ENCODE peak calls at places on chromosomes 1 and 21, in six cellular contexts. G, P, J, Q, K and V are unnamed samples.

GRCh38 chr1:78145105-78145580 is 99.4 kb downstream of the GIPC2 start:
- DNase-seq in P (peak), Q (peak), G (no peak), K (no peak), J (peak), V (peak)

GRCh38 chr1:180098242-180098995 is 56.2 kb upstream of the QSOX1 start:
- DNase-seq in P (peak), J (peak), G (peak), K (no peak), Q (no peak), V (peak)

GRCh38 chr1:25066731-25067520 is 136.8 kb upstream of the RUNX3 start:
- DNase-seq in K (peak), J (no peak), G (no peak), Q (peak), P (no peak), V (no peak)

GRCh38 chr1:201916649-201917249 is 28.1 kb downstream of the SHISA4 start:
- DNase-seq in K (no peak), P (peak), Q (peak), J (peak), G (no peak), V (peak)

GRCh38 chr1:28955930-28956552 is 41.7 kb downstream of the EPB41 start:
- DNase-seq in G (no peak), K (no peak), P (no peak), J (no peak), Q (no peak), V (no peak)

GRCh38 chr1:203556047-203556851 is 62.3 kb downstream of the OPTC start:
- DNase-seq in Q (no peak), G (peak), K (no peak), J (peak), P (no peak), V (peak)

GRCh38 chr1:84668185-84668584 is 22.1 kb downstream of the SSX2IP start:
- DNase-seq in K (no peak), G (no peak), P (no peak), J (no peak), Q (no peak), V (peak)

GRCh38 chr1:179881642-179882252 is 338 bp upstream of the TOR1AIP1 start:
- DNase-seq in J (peak), G (peak), Q (no peak), K (no peak), P (no peak), V (peak)

GRCh38 chr1:89484097-89485038 is 40.3 kb upstream of the LRRC8B start:
- DNase-seq in P (no peak), Q (no peak), K (no peak), G (no peak), J (no peak), V (no peak)

GRCh38 chr21:25960423-25960822 is 210.1 kb downstream of the APP start:
- DNase-seq in Q (no peak), J (no peak), G (no peak), P (no peak), K (no peak), V (peak)

GRCh38 chr1:88783145-88783544 is 99.1 kb downstream of the PKN2 start:
- DNase-seq in Q (no peak), P (no peak), J (no peak), K (no peak), G (no peak), V (no peak)

GRCh38 chr1:83497563-83497962 is 501.4 kb downstream of the TTLL7 start:
- DNase-seq in K (no peak), J (no peak), Q (no peak), G (no peak), P (no peak), V (peak)

GRCh38 chr1:1001057-1001630 is 1.2 kb upstream of the HES4 start:
- DNase-seq in G (no peak), P (no peak), J (no peak), Q (no peak), K (peak), V (no peak)

GRCh38 chr1:242673652-242674051 is 149.2 kb upstream of the PLD5 start:
- DNase-seq in K (no peak), P (no peak), Q (no peak), J (no peak), G (no peak), V (no peak)

GRCh38 chr1:189429610-189430009 is 1048.1 kb downstream of the BRINP3 start:
- DNase-seq in G (no peak), K (no peak), P (peak), J (no peak), Q (no peak), V (peak)

DNA sequence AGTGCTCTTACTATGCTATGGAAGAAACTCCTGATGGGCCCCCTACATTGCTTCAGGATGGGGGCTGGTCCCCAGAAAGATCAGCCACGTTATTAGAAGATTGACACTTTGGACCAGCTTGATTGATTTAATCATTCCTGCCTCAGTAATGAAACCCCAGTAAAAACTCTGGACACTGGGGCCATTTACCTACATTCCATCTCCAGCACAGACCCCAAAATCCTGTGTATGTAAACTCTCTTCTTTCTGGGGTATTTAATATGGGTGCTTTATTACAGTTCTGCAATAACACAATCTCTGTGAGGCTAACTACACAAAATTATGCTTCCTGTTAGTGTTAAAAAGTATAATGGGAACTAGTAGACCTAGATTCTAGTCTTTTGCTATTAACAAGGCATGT is 96.6 kb downstream of the KCNK1 start:
- DNase-seq in G (no peak), Q (no peak), J (no peak), P (no peak), K (no peak), V (no peak)
- H3K4me3 ChIP-seq in G (no peak), Q (no peak), J (no peak), P (no peak), K (no peak), V (no peak)

GRCh38 chr1:18198240-18198639 is 90.6 kb downstream of the IGSF21 start:
- DNase-seq in Q (no peak), J (no peak), G (no peak), P (no peak), K (no peak), V (no peak)

GRCh38 chr1:18199462-18199861 is 91.9 kb downstream of the IGSF21 start:
- DNase-seq in Q (no peak), G (no peak), P (no peak), K (no peak), J (no peak), V (no peak)

GRCh38 chr1:18201997-18202719 is 94.6 kb downstream of the IGSF21 start:
- DNase-seq in G (no peak), Q (no peak), K (no peak), J (no peak), P (no peak), V (no peak)

GRCh38 chr1:18200918-18201317 is 93.3 kb downstream of the IGSF21 start:
- DNase-seq in K (no peak), G (no peak), J (no peak), P (no peak), Q (no peak), V (no peak)

DNA sequence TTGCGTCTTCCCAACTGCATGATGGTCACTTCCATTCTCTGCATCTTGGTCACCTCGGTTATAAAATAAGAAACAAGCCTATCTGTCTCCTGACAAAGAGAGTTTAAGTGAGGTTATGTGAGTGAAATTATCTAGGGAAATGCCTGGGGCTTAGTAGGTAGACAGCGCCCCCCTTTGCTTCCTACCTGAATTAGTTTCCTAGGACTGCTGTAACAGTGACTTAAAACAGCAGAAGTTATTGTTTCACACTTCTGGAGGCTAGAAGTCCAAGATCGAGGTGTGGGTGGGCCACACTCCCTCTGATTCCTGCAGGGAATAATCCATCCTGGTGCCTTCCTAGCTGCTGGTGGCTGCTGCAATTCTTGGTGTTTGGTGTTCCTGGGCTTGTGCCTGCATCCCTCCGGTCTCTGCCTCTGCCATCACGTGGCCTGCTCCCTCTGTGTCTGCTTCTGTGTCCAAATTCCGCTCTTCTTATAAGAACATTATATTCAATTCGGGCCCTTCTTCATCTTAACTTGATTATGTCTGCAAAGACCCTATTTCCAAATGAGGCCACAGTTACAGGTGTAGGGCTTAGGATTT is 92.6 kb downstream of the IGSF21 start:
- DNase-seq in K (no peak), P (no peak), G (no peak), Q (no peak), J (no peak), V (no peak)
- TF ChIP-seq CTCF in K (no peak), P (no peak), G (no peak), Q (no peak), J (no peak), V (no peak)

DNA sequence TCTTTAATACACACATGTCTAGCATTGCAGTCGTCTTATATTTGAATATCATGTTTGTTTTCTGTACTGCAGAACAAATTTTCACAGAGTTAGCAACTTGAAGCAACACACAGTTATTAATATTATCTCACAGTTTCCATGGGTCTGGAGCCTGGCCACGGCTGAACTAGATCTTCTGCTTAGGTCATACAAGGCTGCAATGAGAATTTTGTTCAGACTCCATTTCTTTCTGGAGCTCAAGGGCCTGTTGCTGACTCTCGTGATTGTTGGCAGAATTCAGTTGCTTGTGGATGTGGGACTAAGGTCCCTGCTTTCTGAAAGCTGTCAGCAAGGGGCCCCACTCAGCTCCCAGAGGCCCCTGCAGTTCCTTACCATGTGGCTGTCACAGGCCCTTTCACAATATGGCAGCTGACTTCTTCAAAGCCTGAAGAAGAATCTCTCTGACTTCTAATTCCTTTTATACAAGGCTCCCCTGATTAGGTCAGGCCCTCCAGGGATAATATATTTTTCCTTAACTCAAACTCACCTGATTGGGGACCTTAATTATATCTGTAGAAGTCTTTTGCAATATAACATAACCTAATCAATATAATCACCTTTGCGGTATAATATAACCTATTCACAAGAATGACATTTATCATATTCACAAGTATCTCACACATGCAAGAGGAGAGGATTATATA is 296.3 kb downstream of the NFIA start:
- DNase-seq in J (no peak), K (no peak), Q (no peak), G (no peak), P (no peak), V (no peak)
- H3K4me3 ChIP-seq in J (no peak), K (no peak), Q (no peak), G (no peak), P (no peak), V (no peak)

GRCh38 chr1:14366361-14367018 is 232.0 kb upstream of the KAZN start:
- DNase-seq in K (no peak), G (no peak), Q (no peak), P (no peak), J (no peak), V (no peak)
- TF ChIP-seq CTCF in K (no peak), G (no peak), Q (no peak), P (no peak), J (peak), V (no peak)

GRCh38 chr1:161121042-161121441 is 3.1 kb downstream of the NIT1 start:
- DNase-seq in K (no peak), G (no peak), P (no peak), J (no peak), Q (no peak), V (no peak)

GRCh38 chr1:161117681-161118581 is at the start of the genes NIT1 and PFDN2:
- DNase-seq in J (no peak), Q (peak), P (peak), K (peak), G (no peak), V (peak)

GRCh38 chr1:161119017-161119378 is 1.1 kb downstream of the NIT1 start:
- DNase-seq in K (no peak), Q (no peak), J (no peak), G (no peak), P (no peak), V (peak)

GRCh38 chr1:161121838-161122237 is 3.9 kb downstream of the NIT1 start:
- DNase-seq in J (no peak), G (no peak), Q (no peak), P (no peak), K (no peak), V (no peak)

GRCh38 chr1:161119379-161120061 is 1.6 kb downstream of the NIT1 start:
- DNase-seq in Q (no peak), P (peak), J (no peak), G (no peak), K (no peak), V (peak)
- H3K4me3 ChIP-seq in Q (peak), P (peak), J (no peak), G (no peak), K (no peak), V (peak)

GRCh38 chr1:98205291-98206017 is 284.6 kb upstream of the DPYD start:
- DNase-seq in Q (no peak), K (no peak), P (peak), J (no peak), G (no peak), V (peak)
- TF ChIP-seq CTCF in Q (no peak), K (no peak), P (no peak), J (no peak), G (no peak), V (no peak)

DNA sequence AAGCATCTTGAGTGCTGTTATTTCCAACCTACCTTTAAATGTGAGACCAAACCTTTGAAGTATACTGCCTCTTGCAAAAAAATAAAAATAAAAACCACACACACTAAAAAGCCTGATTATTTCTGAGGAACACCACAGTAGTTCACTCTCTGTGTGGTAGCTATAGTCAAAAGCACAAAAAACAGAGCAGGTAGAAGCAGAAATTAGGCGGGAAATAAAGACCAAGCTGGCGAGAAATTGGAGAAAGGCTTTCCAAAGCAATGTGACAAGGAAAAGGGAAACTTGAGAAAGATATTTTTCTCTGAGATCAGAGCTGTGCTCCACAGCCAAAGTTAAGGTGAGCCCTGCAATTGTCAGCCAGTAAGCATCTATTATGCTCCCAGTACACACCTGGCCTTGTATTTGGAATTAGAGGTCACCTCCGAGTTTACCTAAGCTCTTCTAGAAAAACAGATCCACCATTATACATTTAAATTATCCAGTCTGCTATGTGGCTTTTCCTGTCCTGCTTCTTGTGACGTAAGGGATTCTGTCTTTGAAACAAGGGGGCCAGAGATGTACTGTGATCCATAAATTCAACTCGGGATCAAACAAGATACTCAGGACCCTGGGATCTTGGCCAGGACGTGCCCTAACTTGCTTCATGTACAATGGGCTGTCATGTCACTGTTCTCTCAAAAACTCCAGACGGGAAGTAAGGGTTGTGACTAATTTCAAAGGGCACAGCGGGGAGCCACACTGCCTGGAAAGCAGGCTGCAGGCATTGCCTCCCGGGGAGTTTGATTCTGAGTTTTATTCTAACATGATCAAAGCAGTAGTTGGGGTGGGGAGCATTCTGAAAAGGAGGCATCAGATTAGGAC is 39.8 kb upstream of the RAB4A start:
- DNase-seq in G (no peak), Q (no peak), P (peak), K (no peak), J (no peak), V (no peak)
- H3K4me3 ChIP-seq in G (no peak), Q (no peak), P (no peak), K (no peak), J (no peak), V (no peak)

DNA sequence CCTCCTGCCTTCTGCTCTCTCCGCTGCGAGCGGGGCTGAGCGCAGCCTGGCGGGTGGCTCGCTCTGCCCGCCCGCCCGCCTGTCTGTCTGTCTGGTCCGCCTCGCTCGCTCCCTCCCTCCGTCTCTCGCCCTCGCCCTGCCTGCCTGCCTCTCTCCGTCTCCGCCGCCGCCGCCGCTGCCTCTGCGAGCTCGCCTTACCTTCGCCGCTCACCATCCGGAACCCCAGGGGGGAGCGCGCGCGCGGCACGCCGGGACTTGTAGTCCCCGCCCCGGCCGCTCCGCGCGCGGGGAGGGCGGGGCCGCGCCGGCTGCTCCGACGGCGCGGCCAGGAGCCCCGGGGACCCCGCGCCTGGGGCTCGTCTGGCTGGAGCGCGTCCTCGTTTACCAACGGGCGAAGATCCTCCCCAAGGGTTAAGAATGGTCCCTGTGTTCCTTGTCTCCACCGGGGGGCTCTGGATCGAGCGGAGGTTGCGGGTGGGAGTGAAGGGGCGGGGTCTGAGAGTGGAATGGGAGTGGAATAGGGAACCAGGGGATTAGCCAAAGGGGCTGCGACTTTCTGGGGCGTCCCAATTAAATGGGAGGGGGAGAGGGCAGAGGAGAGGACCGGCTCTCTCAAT is at the start of gene AHDC1:
- DNase-seq in G (no peak), P (peak), Q (peak), J (peak), K (peak), V (peak)
- TF ChIP-seq CTCF in G (peak), P (no peak), Q (no peak), J (no peak), K (peak), V (no peak)

DNA sequence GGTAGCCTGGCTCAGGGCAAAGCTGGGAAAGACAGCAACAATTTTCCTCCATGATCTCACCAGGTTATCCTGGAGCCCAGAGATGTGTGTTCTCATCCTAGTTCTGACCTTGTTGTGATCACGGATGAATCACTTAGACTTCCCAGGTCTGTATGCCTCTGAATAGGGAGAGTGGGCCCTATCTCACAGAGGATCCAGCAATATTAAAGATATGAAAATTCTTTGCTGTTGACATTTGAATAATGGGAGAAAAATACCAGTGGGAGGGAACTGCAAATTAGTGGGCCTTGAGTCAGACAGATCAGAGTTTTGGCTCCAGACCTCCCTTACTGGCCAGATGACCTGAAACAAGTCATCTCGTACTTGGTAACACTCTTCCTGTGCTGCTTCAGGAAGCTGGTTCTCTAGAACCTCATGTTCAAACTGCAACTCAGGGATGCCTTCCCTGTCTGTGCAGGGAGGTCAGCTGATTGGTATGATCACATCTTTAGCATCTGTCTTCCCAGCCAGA is 32.8 kb upstream of the RNF19B start:
- DNase-seq in Q (no peak), K (no peak), G (peak), J (peak), P (no peak), V (peak)
- H3K4me3 ChIP-seq in Q (no peak), K (no peak), G (no peak), J (no peak), P (no peak), V (no peak)

DNA sequence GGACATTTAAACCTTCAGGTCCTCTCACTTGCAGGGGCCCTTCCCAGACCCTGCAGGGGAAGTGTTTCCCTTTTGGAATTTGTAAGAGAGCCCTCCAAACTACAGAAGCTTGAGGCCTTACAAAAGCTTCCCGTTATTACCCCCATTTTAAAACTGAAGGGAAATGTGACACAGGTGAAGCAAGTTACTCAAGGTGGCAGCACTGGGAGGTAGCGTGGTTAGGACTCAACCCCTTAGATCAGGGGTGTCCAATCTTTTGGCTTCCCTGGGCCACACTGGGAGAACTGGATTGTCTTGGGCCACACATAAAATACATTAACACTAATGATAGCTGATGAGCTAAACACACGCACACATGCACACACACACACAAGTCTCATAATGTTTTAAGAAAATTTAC is 15.8 kb upstream of the ZC3H12A start:
- DNase-seq in J (no peak), K (no peak), Q (no peak), G (no peak), P (no peak), V (no peak)
- TF ChIP-seq CTCF in J (no peak), K (no peak), Q (no peak), G (no peak), P (no peak), V (no peak)